ENCODE peak calls at places on chromosomes 16 and 17, in ten cellular contexts. One of them, this sample, is unnamed.

GRCh38 chr17:13879961-13880466 is 189.3 kb upstream of the COX10 start:
- DNase-seq in fibroblast of the aortic adventitia: no peak
- DNase-seq in glutamatergic neuron: no peak
- DNase-seq in nephron progenitor cell: no peak
- DNase-seq in A549: no peak
- DNase-seq in choroid plexus epithelial cell: no peak
- DNase-seq in heart left ventricle: no peak
- DNase-seq in adrenal gland: no peak
- DNase-seq in activated B cell treated with CpG ODN at 0.5 μM for 24 hours: no peak
- DNase-seq in astrocyte of the cerebellum: no peak
- DNase-seq in this sample: no peak

GRCh38 chr17:39062846-39063680 is 88.4 kb downstream of the PLXDC1 start:
- DNase-seq in fibroblast of the aortic adventitia: peak
- DNase-seq in A549: no peak
- DNase-seq in astrocyte of the cerebellum: peak
- DNase-seq in heart left ventricle: no peak
- DNase-seq in nephron progenitor cell: no peak
- DNase-seq in glutamatergic neuron: no peak
- DNase-seq in activated B cell treated with CpG ODN at 0.5 μM for 24 hours: no peak
- DNase-seq in choroid plexus epithelial cell: peak
- DNase-seq in adrenal gland: no peak
- DNase-seq in this sample: no peak

GRCh38 chr17:12667299-12667958 is 1.7 kb downstream of the MYOCD start:
- DNase-seq in choroid plexus epithelial cell: peak
- DNase-seq in activated B cell treated with CpG ODN at 0.5 μM for 24 hours: peak
- DNase-seq in astrocyte of the cerebellum: peak
- DNase-seq in fibroblast of the aortic adventitia: peak
- DNase-seq in nephron progenitor cell: peak
- DNase-seq in A549: peak
- DNase-seq in glutamatergic neuron: no peak
- DNase-seq in heart left ventricle: peak
- DNase-seq in adrenal gland: no peak
- DNase-seq in this sample: peak

GRCh38 chr16:7422489-7422888 is 89.8 kb downstream of the RBFOX1 start:
- DNase-seq in adrenal gland: no peak
- DNase-seq in choroid plexus epithelial cell: no peak
- DNase-seq in glutamatergic neuron: no peak
- DNase-seq in astrocyte of the cerebellum: no peak
- DNase-seq in fibroblast of the aortic adventitia: no peak
- DNase-seq in A549: no peak
- DNase-seq in activated B cell treated with CpG ODN at 0.5 μM for 24 hours: no peak
- DNase-seq in heart left ventricle: no peak
- DNase-seq in nephron progenitor cell: no peak
- DNase-seq in this sample: no peak

GRCh38 chr16:17346774-17347569 is 123.8 kb downstream of the XYLT1 start:
- DNase-seq in choroid plexus epithelial cell: no peak
- DNase-seq in adrenal gland: no peak
- DNase-seq in fibroblast of the aortic adventitia: no peak
- DNase-seq in activated B cell treated with CpG ODN at 0.5 μM for 24 hours: no peak
- DNase-seq in A549: no peak
- DNase-seq in glutamatergic neuron: no peak
- DNase-seq in nephron progenitor cell: no peak
- DNase-seq in heart left ventricle: no peak
- DNase-seq in astrocyte of the cerebellum: no peak
- DNase-seq in this sample: peak

GRCh38 chr17:49219987-49220386 is 9.5 kb downstream of the ABI3 start:
- DNase-seq in astrocyte of the cerebellum: no peak
- DNase-seq in choroid plexus epithelial cell: no peak
- DNase-seq in glutamatergic neuron: no peak
- DNase-seq in fibroblast of the aortic adventitia: no peak
- DNase-seq in adrenal gland: no peak
- DNase-seq in activated B cell treated with CpG ODN at 0.5 μM for 24 hours: no peak
- DNase-seq in A549: no peak
- DNase-seq in heart left ventricle: no peak
- DNase-seq in nephron progenitor cell: no peak
- DNase-seq in this sample: no peak

GRCh38 chr17:80166446-80166845 is 3.4 kb upstream of the CARD14 start:
- DNase-seq in nephron progenitor cell: no peak
- DNase-seq in fibroblast of the aortic adventitia: no peak
- DNase-seq in activated B cell treated with CpG ODN at 0.5 μM for 24 hours: no peak
- DNase-seq in A549: no peak
- DNase-seq in choroid plexus epithelial cell: no peak
- DNase-seq in glutamatergic neuron: no peak
- DNase-seq in adrenal gland: no peak
- DNase-seq in heart left ventricle: no peak
- DNase-seq in astrocyte of the cerebellum: no peak
- DNase-seq in this sample: no peak

GRCh38 chr17:82188001-82188961 is 24.4 kb downstream of the CCDC57 start:
- DNase-seq in heart left ventricle: no peak
- DNase-seq in astrocyte of the cerebellum: no peak
- DNase-seq in activated B cell treated with CpG ODN at 0.5 μM for 24 hours: no peak
- DNase-seq in glutamatergic neuron: no peak
- DNase-seq in A549: no peak
- DNase-seq in choroid plexus epithelial cell: no peak
- DNase-seq in adrenal gland: no peak
- DNase-seq in fibroblast of the aortic adventitia: no peak
- DNase-seq in nephron progenitor cell: no peak
- DNase-seq in this sample: no peak

GRCh38 chr16:85681255-85681654 is 7.5 kb downstream of the GINS2 start:
- DNase-seq in activated B cell treated with CpG ODN at 0.5 μM for 24 hours: no peak
- DNase-seq in fibroblast of the aortic adventitia: no peak
- DNase-seq in A549: no peak
- DNase-seq in heart left ventricle: no peak
- DNase-seq in glutamatergic neuron: no peak
- DNase-seq in astrocyte of the cerebellum: no peak
- DNase-seq in nephron progenitor cell: no peak
- DNase-seq in choroid plexus epithelial cell: no peak
- DNase-seq in adrenal gland: no peak
- DNase-seq in this sample: no peak

GRCh38 chr17:78780335-78780734 is 1.7 kb downstream of the CYTH1 start:
- DNase-seq in heart left ventricle: no peak
- DNase-seq in astrocyte of the cerebellum: no peak
- DNase-seq in nephron progenitor cell: no peak
- DNase-seq in activated B cell treated with CpG ODN at 0.5 μM for 24 hours: no peak
- DNase-seq in fibroblast of the aortic adventitia: no peak
- DNase-seq in glutamatergic neuron: no peak
- DNase-seq in A549: no peak
- DNase-seq in adrenal gland: no peak
- DNase-seq in choroid plexus epithelial cell: no peak
- DNase-seq in this sample: peak

GRCh38 chr17:7838291-7839075 is 4.5 kb downstream of the KDM6B start:
- DNase-seq in astrocyte of the cerebellum: no peak
- DNase-seq in nephron progenitor cell: peak
- DNase-seq in activated B cell treated with CpG ODN at 0.5 μM for 24 hours: no peak
- DNase-seq in adrenal gland: peak
- DNase-seq in fibroblast of the aortic adventitia: peak
- DNase-seq in choroid plexus epithelial cell: peak
- DNase-seq in glutamatergic neuron: peak
- DNase-seq in heart left ventricle: peak
- DNase-seq in A549: peak
- DNase-seq in this sample: peak

GRCh38 chr16:57373117-57373947 is 1.0 kb downstream of the CX3CL1 start:
- DNase-seq in choroid plexus epithelial cell: no peak
- DNase-seq in glutamatergic neuron: no peak
- DNase-seq in activated B cell treated with CpG ODN at 0.5 μM for 24 hours: no peak
- DNase-seq in A549: no peak
- DNase-seq in heart left ventricle: no peak
- DNase-seq in nephron progenitor cell: no peak
- DNase-seq in astrocyte of the cerebellum: no peak
- DNase-seq in adrenal gland: no peak
- DNase-seq in fibroblast of the aortic adventitia: no peak
- DNase-seq in this sample: no peak

GRCh38 chr17:17749921-17750320 is 68.7 kb downstream of the RAI1 start:
- DNase-seq in A549: peak
- DNase-seq in activated B cell treated with CpG ODN at 0.5 μM for 24 hours: no peak
- DNase-seq in glutamatergic neuron: peak
- DNase-seq in adrenal gland: no peak
- DNase-seq in fibroblast of the aortic adventitia: peak
- DNase-seq in heart left ventricle: no peak
- DNase-seq in astrocyte of the cerebellum: no peak
- DNase-seq in choroid plexus epithelial cell: peak
- DNase-seq in nephron progenitor cell: peak
- DNase-seq in this sample: peak

DNA sequence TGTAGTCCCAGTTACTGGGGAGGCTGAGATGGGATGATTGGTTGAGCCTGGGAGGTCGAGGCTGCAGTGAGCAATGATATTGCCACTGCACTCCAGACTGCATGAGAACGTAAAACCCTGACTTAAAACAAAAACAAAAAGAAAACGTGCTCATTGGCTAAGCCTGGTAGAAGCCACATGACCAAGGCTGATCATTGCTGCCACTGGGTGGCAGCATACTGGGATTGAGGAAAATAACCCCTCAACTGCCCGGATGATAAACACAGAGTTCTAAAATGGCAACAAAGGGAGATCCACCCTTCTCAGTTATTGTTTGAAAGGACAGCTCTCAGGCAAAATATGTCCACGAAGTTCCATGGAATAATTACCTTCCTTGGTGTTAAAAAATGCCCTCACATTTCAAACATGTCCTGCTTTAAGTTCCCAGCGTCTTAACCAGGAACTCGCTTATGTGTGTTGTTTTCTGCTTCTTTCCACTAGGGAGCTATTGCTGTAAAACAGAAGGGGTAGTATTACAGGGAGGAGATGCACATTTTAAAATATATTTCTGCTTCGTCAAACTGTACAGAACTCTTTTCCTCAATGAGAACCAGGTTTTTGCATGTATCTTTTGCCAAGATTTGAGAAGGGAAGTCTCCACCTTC is 675.3 kb downstream of the MAF start:
- DNase-seq in astrocyte of the cerebellum: no peak
- DNase-seq in heart left ventricle: no peak
- DNase-seq in A549: peak
- DNase-seq in fibroblast of the aortic adventitia: no peak
- DNase-seq in glutamatergic neuron: peak
- DNase-seq in nephron progenitor cell: no peak
- DNase-seq in adrenal gland: peak
- DNase-seq in activated B cell treated with CpG ODN at 0.5 μM for 24 hours: no peak
- DNase-seq in choroid plexus epithelial cell: peak
- DNase-seq in this sample: peak
- TF ChIP-seq CTCF in astrocyte of the cerebellum: peak
- TF ChIP-seq CTCF in heart left ventricle: peak
- TF ChIP-seq CTCF in A549: peak
- TF ChIP-seq CTCF in fibroblast of the aortic adventitia: no peak
- TF ChIP-seq CTCF in glutamatergic neuron: peak
- TF ChIP-seq CTCF in nephron progenitor cell: peak
- TF ChIP-seq CTCF in adrenal gland: peak
- TF ChIP-seq CTCF in activated B cell treated with CpG ODN at 0.5 μM for 24 hours: no peak
- TF ChIP-seq CTCF in choroid plexus epithelial cell: peak
- TF ChIP-seq CTCF in this sample: peak

GRCh38 chr17:77728022-77728671 is 230.4 kb upstream of the TNRC6C start:
- DNase-seq in A549: peak
- DNase-seq in glutamatergic neuron: no peak
- DNase-seq in adrenal gland: no peak
- DNase-seq in astrocyte of the cerebellum: no peak
- DNase-seq in activated B cell treated with CpG ODN at 0.5 μM for 24 hours: no peak
- DNase-seq in nephron progenitor cell: no peak
- DNase-seq in fibroblast of the aortic adventitia: peak
- DNase-seq in heart left ventricle: peak
- DNase-seq in choroid plexus epithelial cell: peak
- DNase-seq in this sample: peak
- TF ChIP-seq CTCF in A549: no peak
- TF ChIP-seq CTCF in glutamatergic neuron: no peak
- TF ChIP-seq CTCF in adrenal gland: peak
- TF ChIP-seq CTCF in astrocyte of the cerebellum: no peak
- TF ChIP-seq CTCF in activated B cell treated with CpG ODN at 0.5 μM for 24 hours: no peak
- TF ChIP-seq CTCF in nephron progenitor cell: no peak
- TF ChIP-seq CTCF in fibroblast of the aortic adventitia: peak
- TF ChIP-seq CTCF in heart left ventricle: peak
- TF ChIP-seq CTCF in choroid plexus epithelial cell: peak
- TF ChIP-seq CTCF in this sample: no peak

DNA sequence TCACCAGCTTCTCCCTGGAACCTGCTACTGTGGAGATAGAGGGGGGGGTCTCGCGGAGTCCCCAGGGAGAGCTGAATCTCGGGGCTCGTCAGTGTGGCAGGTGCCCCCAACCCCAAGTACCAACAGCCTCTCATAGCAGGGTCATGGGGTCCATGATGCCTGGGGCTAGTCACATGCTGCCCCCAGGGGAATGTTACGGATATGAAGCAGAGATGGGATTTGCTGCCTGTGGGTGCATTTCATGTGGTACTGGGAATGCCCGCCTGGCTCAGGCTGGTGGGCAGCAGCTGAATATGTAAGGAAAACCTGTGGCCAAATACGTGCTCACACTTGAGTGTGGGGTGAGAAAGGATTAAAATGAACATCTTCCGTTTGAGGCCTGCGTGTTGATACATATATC is 49.4 kb downstream of the MEAK7 start:
- DNase-seq in choroid plexus epithelial cell: no peak
- DNase-seq in astrocyte of the cerebellum: no peak
- DNase-seq in glutamatergic neuron: no peak
- DNase-seq in adrenal gland: no peak
- DNase-seq in heart left ventricle: no peak
- DNase-seq in nephron progenitor cell: no peak
- DNase-seq in A549: no peak
- DNase-seq in activated B cell treated with CpG ODN at 0.5 μM for 24 hours: no peak
- DNase-seq in fibroblast of the aortic adventitia: no peak
- DNase-seq in this sample: no peak
- TF ChIP-seq CTCF in choroid plexus epithelial cell: no peak
- TF ChIP-seq CTCF in astrocyte of the cerebellum: no peak
- TF ChIP-seq CTCF in glutamatergic neuron: no peak
- TF ChIP-seq CTCF in adrenal gland: no peak
- TF ChIP-seq CTCF in heart left ventricle: no peak
- TF ChIP-seq CTCF in nephron progenitor cell: no peak
- TF ChIP-seq CTCF in A549: no peak
- TF ChIP-seq CTCF in activated B cell treated with CpG ODN at 0.5 μM for 24 hours: no peak
- TF ChIP-seq CTCF in fibroblast of the aortic adventitia: no peak
- TF ChIP-seq CTCF in this sample: no peak

DNA sequence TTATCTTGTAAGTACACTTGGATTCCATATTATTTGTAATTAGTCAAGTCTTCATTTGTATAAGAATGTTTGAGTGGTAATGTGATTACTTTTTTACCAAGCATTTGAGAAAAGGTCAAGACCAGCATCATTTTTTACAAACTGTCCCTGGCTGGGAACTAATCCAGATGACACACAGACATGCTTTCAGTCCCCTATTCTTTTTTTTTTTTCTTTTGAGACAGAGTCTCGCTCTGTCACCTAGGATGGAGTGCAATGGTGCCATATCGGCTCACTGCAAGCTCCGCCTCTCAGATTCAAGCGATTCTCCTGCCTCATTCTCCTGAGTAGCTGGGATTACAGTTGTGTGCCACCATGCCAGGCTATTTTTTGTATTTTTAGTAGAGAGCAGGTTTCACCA is 4.5 kb downstream of the DERL2 start:
- DNase-seq in choroid plexus epithelial cell: no peak
- DNase-seq in activated B cell treated with CpG ODN at 0.5 μM for 24 hours: no peak
- DNase-seq in A549: no peak
- DNase-seq in fibroblast of the aortic adventitia: no peak
- DNase-seq in nephron progenitor cell: no peak
- DNase-seq in astrocyte of the cerebellum: no peak
- DNase-seq in heart left ventricle: no peak
- DNase-seq in adrenal gland: peak
- DNase-seq in glutamatergic neuron: no peak
- DNase-seq in this sample: no peak
- TF ChIP-seq CTCF in choroid plexus epithelial cell: no peak
- TF ChIP-seq CTCF in activated B cell treated with CpG ODN at 0.5 μM for 24 hours: no peak
- TF ChIP-seq CTCF in A549: no peak
- TF ChIP-seq CTCF in fibroblast of the aortic adventitia: no peak
- TF ChIP-seq CTCF in nephron progenitor cell: no peak
- TF ChIP-seq CTCF in astrocyte of the cerebellum: no peak
- TF ChIP-seq CTCF in heart left ventricle: no peak
- TF ChIP-seq CTCF in adrenal gland: no peak
- TF ChIP-seq CTCF in glutamatergic neuron: no peak
- TF ChIP-seq CTCF in this sample: no peak